ENCODE peak calls at places on chromosomes 6 and 20, in five cellular contexts. G is PC-3, W is transverse colon, U is Peyer's patch, K is psoas muscle. F is an unnamed sample.
A peak's percentile ranks its signal among the peaks of the same experiment; 100 is the strongest.

GRCh38 chr20:64140956-64141355 is 23.3 kb upstream of the MYT1 start:
- DNase-seq in K (no peak), W (no peak), G (no peak), U (peak; percentile 32), F (peak; percentile 43)

GRCh38 chr20:9156529-9157280 is 87.8 kb downstream of the PLCB4 start:
- DNase-seq in U (no peak), W (no peak), K (no peak), G (no peak), F (no peak)

GRCh38 chr6:145469021-145469420 is 266.3 kb downstream of the EPM2A start:
- DNase-seq in W (no peak), U (no peak), K (no peak), G (no peak), F (no peak)

GRCh38 chr6:26330835-26331808 is 33.9 kb upstream of the BTN3A2 start:
- DNase-seq in K (no peak), W (no peak), G (peak; percentile 88), U (no peak), F (no peak)

GRCh38 chr6:121055572-121056163 is 278.6 kb downstream of the TBC1D32 start:
- DNase-seq in K (no peak), G (peak; percentile 78), U (no peak), W (no peak), F (no peak)

GRCh38 chr20:57108742-57109141 is 157.7 kb downstream of the BMP7 start:
- DNase-seq in G (no peak), W (no peak), U (no peak), K (no peak), F (no peak)

GRCh38 chr6:13586936-13587542 is 12.6 kb downstream of the SIRT5 start:
- DNase-seq in G (no peak), K (no peak), W (no peak), U (no peak), F (no peak)

GRCh38 chr6:169787797-169788196 is 36.4 kb downstream of the ERMARD start:
- DNase-seq in U (peak; percentile 18), W (no peak), K (no peak), G (no peak), F (peak; percentile 26)

GRCh38 chr20:62856931-62857619 is 4.5 kb downstream of the TCFL5 start:
- DNase-seq in W (no peak), K (no peak), U (peak; percentile 41), G (peak; percentile 34), F (no peak)

GRCh38 chr20:19310541-19310940 is 98.1 kb downstream of the SLC24A3 start:
- DNase-seq in W (no peak), K (no peak), G (no peak), U (no peak), F (no peak)

GRCh38 chr6:11586574-11586973 is 49.0 kb downstream of the TMEM170B start:
- DNase-seq in G (peak; percentile 53), K (no peak), W (no peak), U (no peak), F (no peak)

GRCh38 chr20:31860431-31861345 is 9.6 kb downstream of the DUSP15 start:
- DNase-seq in W (peak; percentile 20), K (peak; percentile 20), U (peak; percentile 48), G (peak; percentile 61), F (no peak)

GRCh38 chr6:35085359-35086281 is 55.5 kb downstream of the TCP11 start:
- DNase-seq in U (peak; percentile 33), K (no peak), W (no peak), G (no peak), F (peak; percentile 46)

GRCh38 chr6:39417440-39417839 is 94.9 kb upstream of the KCNK16 start:
- DNase-seq in W (no peak), G (no peak), K (no peak), U (no peak), F (no peak)

GRCh38 chr6:11618533-11618932 is 81.0 kb downstream of the TMEM170B start:
- DNase-seq in U (no peak), K (no peak), G (peak; percentile 56), W (no peak), F (no peak)

GRCh38 chr6:47446974-47447373 is 30.6 kb upstream of the CD2AP start:
- DNase-seq in K (no peak), G (no peak), U (no peak), W (no peak), F (no peak)

GRCh38 chr6:35728663-35729348 is 8.0 kb upstream of the ARMC12 start:
- DNase-seq in G (no peak), W (peak; percentile 65), U (peak; percentile 84), K (peak; percentile 88), F (peak; percentile 88)

GRCh38 chr6:108127826-108128225 is 38.0 kb upstream of the NR2E1 start:
- DNase-seq in G (peak; percentile 87), U (no peak), W (no peak), K (no peak), F (no peak)

GRCh38 chr20:6744805-6745204 is 22.7 kb upstream of the BMP2 start:
- DNase-seq in W (no peak), K (no peak), G (no peak), U (no peak), F (no peak)

GRCh38 chr6:80543598-80544181 is 437.2 kb downstream of the BCKDHB start:
- DNase-seq in K (no peak), G (peak; percentile 49), U (no peak), W (no peak), F (no peak)

GRCh38 chr6:11855743-11856142 is 77.1 kb upstream of the ADTRP start:
- DNase-seq in K (no peak), U (no peak), W (no peak), G (no peak), F (no peak)

GRCh38 chr6:136784910-136785746 is 7.1 kb downstream of the MAP3K5 start:
- DNase-seq in K (peak; percentile 54), U (peak; percentile 86), W (peak; percentile 69), G (no peak), F (peak; percentile 80)
- H3K4me1 ChIP-seq in K (peaks cover 10% of the 10 kb centered on the region), U (peaks cover 60% of the 10 kb centered on the region), W (peaks cover 8% of the 10 kb centered on the region), G (peaks cover 29% of the 10 kb centered on the region), F (peaks cover 73% of the 10 kb centered on the region)

GRCh38 chr6:33678932-33679478 is 32.5 kb downstream of the UQCC2 start:
- DNase-seq in U (no peak), K (no peak), G (no peak), W (no peak), F (no peak)

GRCh38 chr6:33678246-33678931 is 33.1 kb downstream of the UQCC2 start:
- DNase-seq in K (no peak), U (no peak), W (no peak), G (no peak), F (no peak)

GRCh38 chr6:33676416-33677152 is 34.9 kb downstream of the UQCC2 start:
- DNase-seq in W (no peak), K (no peak), U (no peak), G (no peak), F (no peak)

GRCh38 chr6:33677153-33677660 is 34.3 kb downstream of the UQCC2 start:
- DNase-seq in U (no peak), G (peak; percentile 34), W (no peak), K (no peak), F (no peak)

DNA sequence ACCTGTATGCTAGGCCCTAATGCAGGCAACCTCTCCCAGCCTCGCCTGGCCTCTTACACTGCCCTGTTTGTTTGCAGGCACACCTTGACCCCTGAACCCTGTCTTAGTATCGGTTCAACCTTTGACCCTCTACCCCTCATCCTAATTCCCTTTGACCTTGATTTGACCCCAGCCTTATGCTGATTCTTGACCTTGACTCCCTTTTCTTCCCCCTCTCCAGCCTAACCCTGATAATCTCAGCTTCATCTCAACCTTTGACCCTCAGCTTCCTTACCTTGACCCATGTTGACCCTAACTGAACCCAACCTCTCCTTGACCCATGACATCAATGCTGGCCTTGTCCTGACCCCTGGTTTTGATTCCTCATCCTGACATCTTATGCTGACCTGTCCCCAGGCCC is 33.8 kb downstream of the UQCC2 start:
- DNase-seq in W (no peak), U (no peak), G (no peak), K (no peak), F (no peak)
- H3K27ac ChIP-seq in W (no peak overlapping the region), U (no peak overlapping the region), G (peak overlapping the region; percentile 73), K (no peak overlapping the region), F (no peak overlapping the region)

DNA sequence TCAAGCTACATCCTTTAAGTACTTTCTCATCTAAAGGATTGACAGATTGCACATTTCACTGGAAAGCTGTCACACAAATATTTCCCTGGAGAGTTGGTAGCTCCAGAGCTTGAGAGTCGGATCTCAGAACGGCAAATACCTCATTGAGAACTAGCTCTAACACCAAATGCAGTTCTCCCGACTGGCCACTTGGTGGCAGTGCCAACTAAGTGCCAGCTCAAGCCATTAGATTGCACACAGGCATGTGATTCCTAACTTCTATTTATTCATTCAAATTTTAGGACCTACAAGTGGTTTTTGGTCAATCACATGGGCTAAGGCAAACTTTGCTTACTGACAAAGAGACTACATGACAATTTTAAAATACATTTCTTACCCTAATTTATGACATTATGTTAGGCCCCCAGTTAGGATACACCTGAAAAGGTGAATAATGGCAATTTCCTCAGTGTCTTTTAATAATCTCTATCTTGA is 7.9 kb upstream of the MCHR2 start:
- DNase-seq in K (peak; percentile 66), G (peak; percentile 61), W (peak; percentile 18), U (peak; percentile 62), F (peak; percentile 66)
- TF ChIP-seq CTCF in K (peak; percentile 94), G (peak; percentile 84), W (peak; percentile 83), U (peak; percentile 78), F (peak; percentile 91)

GRCh38 chr20:17967595-17968365 is 814 bp downstream of the SNX5 start:
- DNase-seq in U (no peak), G (peak; percentile 49), W (no peak), K (no peak), F (no peak)

GRCh38 chr20:17969884-17970409 is 1.1 kb downstream of the MGME1 start:
- DNase-seq in W (peak; percentile 36), G (peak; percentile 64), K (peak; percentile 58), U (peak; percentile 69), F (no peak)

GRCh38 chr20:17966432-17967312 is 1.9 kb downstream of the SNX5 start:
- DNase-seq in G (peak; percentile 51), K (no peak), W (no peak), U (no peak), F (no peak)

GRCh38 chr20:17969276-17969883 is 562 bp downstream of the MGME1 start:
- DNase-seq in U (peak; percentile 71), G (peak; percentile 51), W (peak; percentile 52), K (peak; percentile 72), F (no peak)

GRCh38 chr20:17968366-17969275 is at the start of the genes MGME1 and SNX5:
- DNase-seq in U (peak; percentile 100), K (peak; percentile 100), G (peak; percentile 100), W (peak; percentile 100), F (peak; percentile 100)
- H3K4me1 ChIP-seq in U (peaks cover 53% of the 10 kb centered on the region), K (peaks cover 54% of the 10 kb centered on the region), G (peaks cover 59% of the 10 kb centered on the region), W (peaks cover 30% of the 10 kb centered on the region), F (peaks cover 69% of the 10 kb centered on the region)

DNA sequence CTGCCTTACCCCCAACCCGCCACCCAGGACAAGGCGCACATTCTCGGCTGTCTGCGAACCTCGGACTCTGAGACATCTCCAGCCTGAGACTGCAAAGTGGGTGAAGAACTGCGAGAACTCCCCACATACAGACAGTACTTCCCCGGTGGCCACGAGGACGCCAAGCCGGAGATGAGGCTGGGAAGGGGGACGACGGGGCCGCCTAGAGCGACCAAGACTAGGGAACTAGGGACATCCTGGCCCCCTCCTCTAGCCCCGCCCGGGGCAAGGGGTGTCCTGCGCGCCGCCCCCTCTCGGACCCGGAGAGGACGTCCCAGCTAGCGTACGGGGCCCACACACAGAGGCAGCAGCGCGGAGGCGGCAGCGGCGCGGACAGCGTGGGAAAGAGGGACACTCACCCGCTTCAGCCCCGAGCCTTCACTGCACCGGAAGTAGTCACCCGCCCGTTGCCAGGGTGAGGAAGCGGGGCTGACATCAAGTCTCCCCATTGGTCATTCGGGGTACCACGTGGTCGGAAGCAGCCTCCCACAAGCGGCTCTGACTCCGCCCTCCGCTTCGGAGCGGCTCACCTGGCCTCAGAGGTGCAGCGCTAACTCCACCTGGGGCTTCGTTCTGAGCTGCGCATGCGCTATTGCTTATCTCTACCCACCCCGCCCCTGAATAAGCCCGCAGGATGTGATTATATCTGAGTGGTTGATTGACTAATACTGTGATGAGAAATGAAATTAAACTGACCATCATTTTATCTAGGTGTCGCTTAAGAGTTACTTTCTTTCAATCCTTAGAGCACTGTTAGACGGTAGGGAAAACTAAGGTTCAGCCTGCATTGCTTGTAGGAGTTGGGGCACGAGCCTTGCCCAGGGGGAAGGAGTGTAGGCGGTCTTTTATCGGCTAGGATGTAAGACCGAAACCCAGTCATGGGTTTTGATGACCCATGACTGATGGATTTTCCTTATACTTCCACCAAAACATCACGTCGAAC is at the start of gene TASP1:
- DNase-seq in W (peak; percentile 98), U (peak; percentile 99), K (peak; percentile 97), G (peak; percentile 99), F (peak; percentile 98)
- H3K27ac ChIP-seq in W (peak within 1 kb of the TSS; percentile 77), U (peak within 1 kb of the TSS; percentile 71), K (peak within 1 kb of the TSS; percentile 70), G (peak within 1 kb of the TSS; percentile 66), F (peak within 1 kb of the TSS; percentile 89)

F was measured in upper lobe of right lung.